ENCODE peak calls at places on chromosome 6, in eight cellular contexts. P is hepatocyte, U is endodermal cell, S is PC-3, H is psoas muscle, N is BJ, J is glutamatergic neuron, M is neural crest cell. C is an unnamed sample.
A peak's percentile ranks its signal among the peaks of the same experiment; 100 is the strongest.

GRCh38 chr6:167030222-167031072 is 31.2 kb downstream of the CEP43 start:
- DNase-seq in P (no peak), U (no peak), S (no peak), H (no peak), N (no peak), J (no peak), M (no peak), C (no peak)

GRCh38 chr6:6993503-6994237 is 114.1 kb upstream of the RREB1 start:
- DNase-seq in P (no peak), U (no peak), S (no peak), H (no peak), N (no peak), J (no peak), M (no peak), C (no peak)

GRCh38 chr6:73969982-73970960 is 274.3 kb downstream of the CD109 start:
- DNase-seq in P (peak; percentile 64), U (peak; percentile 49), S (peak; percentile 68), H (no peak), N (peak; percentile 30), J (no peak), M (no peak), C (no peak)

GRCh38 chr6:105926318-105926717 is 159.8 kb upstream of the PRDM1 start:
- DNase-seq in P (no peak), U (no peak), S (no peak), H (no peak), N (no peak), J (no peak), M (no peak), C (no peak)

GRCh38 chr6:36368921-36369880 is 18.3 kb downstream of the ETV7 start:
- DNase-seq in P (no peak), U (peak; percentile 42), S (no peak), H (no peak), N (peak; percentile 92), J (no peak), M (no peak), C (peak; percentile 81)

GRCh38 chr6:138572200-138572875 is 73.0 kb upstream of the NHSL1 start:
- DNase-seq in P (peak; percentile 90), U (peak; percentile 90), S (peak; percentile 73), H (peak; percentile 45), N (peak; percentile 31), J (peak; percentile 66), M (peak; percentile 72), C (peak; percentile 44)

GRCh38 chr6:162056061-162056460 is 671.5 kb downstream of the PRKN start:
- DNase-seq in P (no peak), U (no peak), S (no peak), H (no peak), N (no peak), J (no peak), M (no peak), C (no peak)

GRCh38 chr6:151374024-151374423 is 17.3 kb downstream of the ZBTB2 start:
- DNase-seq in P (no peak), U (peak; percentile 71), S (peak; percentile 5), H (no peak), N (no peak), J (no peak), M (peak; percentile 37), C (no peak)

GRCh38 chr6:160767019-160767646 is 65.1 kb downstream of the PLG start:
- DNase-seq in P (peak; percentile 90), U (peak; percentile 94), S (peak; percentile 15), H (peak; percentile 47), N (no peak), J (peak; percentile 90), M (peak; percentile 76), C (peak; percentile 10)

GRCh38 chr6:30781697-30782424 is 37.5 kb upstream of the IER3 start:
- DNase-seq in P (peak; percentile 91), U (no peak), S (peak; percentile 99), H (peak; percentile 95), N (peak; percentile 98), J (peak; percentile 19), M (no peak), C (peak; percentile 98)

GRCh38 chr6:170296746-170297576 is 6.1 kb upstream of the DLL1 start:
- DNase-seq in P (no peak), U (peak; percentile 55), S (no peak), H (no peak), N (no peak), J (peak; percentile 72), M (no peak), C (no peak)

GRCh38 chr6:141467881-141468280 is 664.8 kb upstream of the GJE1 start:
- DNase-seq in P (no peak), U (peak; percentile 43), S (peak; percentile 67), H (no peak), N (no peak), J (no peak), M (no peak), C (no peak)

GRCh38 chr6:14021449-14021848 is 96.1 kb upstream of the CD83 start:
- DNase-seq in P (no peak), U (no peak), S (no peak), H (no peak), N (no peak), J (no peak), M (no peak), C (no peak)

GRCh38 chr6:137217801-137218472 is 1.2 kb downstream of the IFNGR1 start:
- DNase-seq in P (peak; percentile 57), U (no peak), S (peak; percentile 6), H (no peak), N (no peak), J (no peak), M (no peak), C (no peak)

GRCh38 chr6:125380474-125380873 is 78.7 kb upstream of the HDDC2 start:
- DNase-seq in P (no peak), U (no peak), S (no peak), H (no peak), N (no peak), J (no peak), M (no peak), C (no peak)

GRCh38 chr6:158467923-158468322 is 92.0 kb upstream of the TMEM181 start:
- DNase-seq in P (no peak), U (peak; percentile 84), S (no peak), H (no peak), N (no peak), J (no peak), M (no peak), C (no peak)

GRCh38 chr6:14844411-14844810 is 401.5 kb upstream of the JARID2 start:
- DNase-seq in P (no peak), U (no peak), S (no peak), H (no peak), N (no peak), J (no peak), M (no peak), C (no peak)

GRCh38 chr6:145199961-145200360 is 535.4 kb downstream of the EPM2A start:
- DNase-seq in P (peak; percentile 33), U (no peak), S (peak; percentile 81), H (no peak), N (no peak), J (no peak), M (no peak), C (no peak)

GRCh38 chr6:108145639-108146038 is 20.2 kb upstream of the NR2E1 start:
- DNase-seq in P (no peak), U (peak; percentile 58), S (no peak), H (no peak), N (no peak), J (no peak), M (no peak), C (no peak)
- TF ChIP-seq CTCF in P (no peak), U (peak; percentile 69), S (no peak), H (no peak), N (no peak), J (peak; percentile 45), M (peak; percentile 44), C (no peak)

DNA sequence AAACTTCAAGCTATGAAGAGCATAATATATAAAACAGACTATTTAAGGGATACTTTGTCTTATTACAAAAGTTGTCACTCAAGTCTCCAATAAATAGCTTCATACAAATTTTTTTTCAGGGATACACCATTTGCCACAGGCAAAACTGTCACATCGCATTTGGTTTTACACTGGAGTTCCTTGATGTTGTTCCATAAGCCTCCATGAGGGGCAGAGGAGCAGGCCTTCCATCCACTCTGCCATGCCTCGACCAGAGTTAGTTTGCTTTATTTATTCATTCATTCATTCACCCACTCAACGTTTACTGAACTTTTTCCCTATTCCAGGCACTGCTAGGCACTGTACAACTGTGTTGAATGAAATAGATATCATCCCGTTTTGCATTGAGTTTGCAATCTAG is 246.6 kb downstream of the PHF3 start:
- DNase-seq in P (no peak), U (peak; percentile 58), S (peak; percentile 14), H (no peak), N (no peak), J (no peak), M (no peak), C (no peak)
- TF ChIP-seq CTCF in P (peak; percentile 12), U (peak; percentile 72), S (peak; percentile 38), H (peak; percentile 3), N (peak; percentile 4), J (peak; percentile 58), M (peak; percentile 54), C (no peak)

GRCh38 chr6:24493945-24494725 is 634 bp upstream of the ALDH5A1 start:
- DNase-seq in P (no peak), U (no peak), S (no peak), H (no peak), N (no peak), J (no peak), M (no peak), C (no peak)

GRCh38 chr6:24495516-24495847 is 713 bp downstream of the ALDH5A1 start:
- DNase-seq in P (peak; percentile 55), U (peak; percentile 86), S (peak; percentile 45), H (peak; percentile 63), N (no peak), J (peak; percentile 26), M (peak; percentile 38), C (no peak)

GRCh38 chr6:24492475-24492874 is 2.3 kb upstream of the ALDH5A1 start:
- DNase-seq in P (peak; percentile 17), U (peak; percentile 83), S (no peak), H (no peak), N (no peak), J (peak; percentile 39), M (no peak), C (no peak)

GRCh38 chr6:24497254-24497989 is 2.7 kb downstream of the ALDH5A1 start:
- DNase-seq in P (no peak), U (no peak), S (no peak), H (no peak), N (no peak), J (no peak), M (no peak), C (no peak)

GRCh38 chr6:24494726-24495515 is at the start of gene ALDH5A1:
- DNase-seq in P (peak; percentile 86), U (peak; percentile 92), S (peak; percentile 62), H (peak; percentile 77), N (no peak), J (peak; percentile 79), M (peak; percentile 70), C (no peak)
- TF ChIP-seq CTCF in P (peak; percentile 37), U (peak; percentile 40), S (peak; percentile 25), H (peak; percentile 21), N (peak; percentile 39), J (no peak), M (peak; percentile 12), C (peak; percentile 14)

DNA sequence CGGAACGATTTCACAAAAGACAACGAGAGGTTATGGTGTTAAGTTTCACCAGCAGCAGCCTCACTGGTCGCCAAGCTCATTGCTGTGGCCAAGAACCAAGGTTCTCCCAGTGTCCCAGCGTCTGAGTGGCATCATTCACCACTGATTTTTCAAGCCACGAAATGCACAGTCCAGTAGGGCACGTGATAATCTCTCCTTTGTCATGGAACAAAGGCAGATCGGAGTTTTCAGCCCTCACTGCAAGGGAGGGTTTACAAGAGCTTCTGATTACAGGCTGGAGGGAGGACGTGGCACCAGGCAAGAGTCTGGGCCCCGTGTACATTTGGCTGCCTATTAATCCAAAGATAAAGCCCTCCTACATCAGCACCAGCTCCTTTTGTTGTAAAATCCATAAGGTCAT is 2.0 kb downstream of the CD24 start:
- DNase-seq in P (peak; percentile 54), U (peak; percentile 61), S (peak; percentile 19), H (no peak), N (no peak), J (peak; percentile 43), M (peak; percentile 12), C (no peak)
- TF ChIP-seq CTCF in P (no peak), U (no peak), S (no peak), H (no peak), N (no peak), J (no peak), M (no peak), C (no peak)